ENCODE peak calls at places on chromosomes 6 and 20, in six cellular contexts. One of them, this sample, is unnamed.

GRCh38 chr6:130602151-130602770 is 224.9 kb upstream of the SMLR1 start:
- DNase-seq in MCF 10A: peak; percentile 87
- DNase-seq in activated gamma-delta T cell treated with anti-CD3 and anti-CD28 coated beads, Interleukin-2, amount 50 U/mL, for 16 hours: no peak
- DNase-seq in midbrain: no peak
- DNase-seq in cardiac muscle cell: peak; percentile 76
- DNase-seq in stimulated activated CD4-positive, alpha-beta T cell treated with anti-CD3 and anti-CD28 coated beads, Interleukin-2, amount 100 ng/mL, for 48 hours: no peak
- DNase-seq in this sample: no peak

GRCh38 chr20:63894358-63895201 is at the start of gene DNAJC5:
- DNase-seq in midbrain: peak; percentile 96
- DNase-seq in MCF 10A: peak; percentile 93
- DNase-seq in cardiac muscle cell: peak; percentile 95
- DNase-seq in activated gamma-delta T cell treated with anti-CD3 and anti-CD28 coated beads, Interleukin-2, amount 50 U/mL, for 16 hours: peak; percentile 93
- DNase-seq in stimulated activated CD4-positive, alpha-beta T cell treated with anti-CD3 and anti-CD28 coated beads, Interleukin-2, amount 100 ng/mL, for 48 hours: peak; percentile 94
- DNase-seq in this sample: peak; percentile 89

GRCh38 chr6:43180985-43181384 is 1.0 kb upstream of the CUL9 start:
- DNase-seq in MCF 10A: no peak
- DNase-seq in stimulated activated CD4-positive, alpha-beta T cell treated with anti-CD3 and anti-CD28 coated beads, Interleukin-2, amount 100 ng/mL, for 48 hours: no peak
- DNase-seq in midbrain: no peak
- DNase-seq in cardiac muscle cell: no peak
- DNase-seq in activated gamma-delta T cell treated with anti-CD3 and anti-CD28 coated beads, Interleukin-2, amount 50 U/mL, for 16 hours: no peak
- DNase-seq in this sample: no peak

GRCh38 chr20:3172933-3173581 is at the start of gene LZTS3:
- DNase-seq in cardiac muscle cell: peak; percentile 57
- DNase-seq in MCF 10A: peak; percentile 27
- DNase-seq in activated gamma-delta T cell treated with anti-CD3 and anti-CD28 coated beads, Interleukin-2, amount 50 U/mL, for 16 hours: peak; percentile 74
- DNase-seq in midbrain: peak; percentile 36
- DNase-seq in stimulated activated CD4-positive, alpha-beta T cell treated with anti-CD3 and anti-CD28 coated beads, Interleukin-2, amount 100 ng/mL, for 48 hours: peak; percentile 48
- DNase-seq in this sample: peak; percentile 84

GRCh38 chr6:37177083-37177949 is 7.4 kb downstream of the PIM1 start:
- DNase-seq in cardiac muscle cell: peak; percentile 41
- DNase-seq in stimulated activated CD4-positive, alpha-beta T cell treated with anti-CD3 and anti-CD28 coated beads, Interleukin-2, amount 100 ng/mL, for 48 hours: no peak
- DNase-seq in MCF 10A: no peak
- DNase-seq in activated gamma-delta T cell treated with anti-CD3 and anti-CD28 coated beads, Interleukin-2, amount 50 U/mL, for 16 hours: no peak
- DNase-seq in midbrain: no peak
- DNase-seq in this sample: no peak

GRCh38 chr6:145749632-145750031 is 14.3 kb upstream of the EPM2A start:
- DNase-seq in midbrain: no peak
- DNase-seq in MCF 10A: peak; percentile 65
- DNase-seq in stimulated activated CD4-positive, alpha-beta T cell treated with anti-CD3 and anti-CD28 coated beads, Interleukin-2, amount 100 ng/mL, for 48 hours: no peak
- DNase-seq in activated gamma-delta T cell treated with anti-CD3 and anti-CD28 coated beads, Interleukin-2, amount 50 U/mL, for 16 hours: no peak
- DNase-seq in cardiac muscle cell: peak; percentile 74
- DNase-seq in this sample: no peak

GRCh38 chr6:50602191-50602810 is 111.0 kb upstream of the TFAP2D start:
- DNase-seq in midbrain: peak; percentile 20
- DNase-seq in stimulated activated CD4-positive, alpha-beta T cell treated with anti-CD3 and anti-CD28 coated beads, Interleukin-2, amount 100 ng/mL, for 48 hours: no peak
- DNase-seq in MCF 10A: peak; percentile 50
- DNase-seq in cardiac muscle cell: peak; percentile 30
- DNase-seq in activated gamma-delta T cell treated with anti-CD3 and anti-CD28 coated beads, Interleukin-2, amount 50 U/mL, for 16 hours: no peak
- DNase-seq in this sample: no peak

GRCh38 chr6:13524801-13525508 is 37.6 kb upstream of the GFOD1 start:
- DNase-seq in midbrain: no peak
- DNase-seq in activated gamma-delta T cell treated with anti-CD3 and anti-CD28 coated beads, Interleukin-2, amount 50 U/mL, for 16 hours: no peak
- DNase-seq in MCF 10A: no peak
- DNase-seq in cardiac muscle cell: no peak
- DNase-seq in stimulated activated CD4-positive, alpha-beta T cell treated with anti-CD3 and anti-CD28 coated beads, Interleukin-2, amount 100 ng/mL, for 48 hours: no peak
- DNase-seq in this sample: no peak

GRCh38 chr20:1002682-1003561 is 811 bp upstream of the RSPO4 start:
- DNase-seq in stimulated activated CD4-positive, alpha-beta T cell treated with anti-CD3 and anti-CD28 coated beads, Interleukin-2, amount 100 ng/mL, for 48 hours: no peak
- DNase-seq in MCF 10A: no peak
- DNase-seq in activated gamma-delta T cell treated with anti-CD3 and anti-CD28 coated beads, Interleukin-2, amount 50 U/mL, for 16 hours: no peak
- DNase-seq in cardiac muscle cell: no peak
- DNase-seq in midbrain: no peak
- DNase-seq in this sample: peak; percentile 34

GRCh38 chr20:47710665-47711045 is 74.6 kb downstream of the SULF2 start:
- DNase-seq in cardiac muscle cell: no peak
- DNase-seq in activated gamma-delta T cell treated with anti-CD3 and anti-CD28 coated beads, Interleukin-2, amount 50 U/mL, for 16 hours: no peak
- DNase-seq in stimulated activated CD4-positive, alpha-beta T cell treated with anti-CD3 and anti-CD28 coated beads, Interleukin-2, amount 100 ng/mL, for 48 hours: no peak
- DNase-seq in MCF 10A: no peak
- DNase-seq in midbrain: no peak
- DNase-seq in this sample: no peak

GRCh38 chr20:24580006-24580405 is 110.6 kb downstream of the SYNDIG1 start:
- DNase-seq in cardiac muscle cell: no peak
- DNase-seq in MCF 10A: no peak
- DNase-seq in stimulated activated CD4-positive, alpha-beta T cell treated with anti-CD3 and anti-CD28 coated beads, Interleukin-2, amount 100 ng/mL, for 48 hours: no peak
- DNase-seq in activated gamma-delta T cell treated with anti-CD3 and anti-CD28 coated beads, Interleukin-2, amount 50 U/mL, for 16 hours: no peak
- DNase-seq in midbrain: no peak
- DNase-seq in this sample: no peak

GRCh38 chr6:131281471-131282270 is 146.4 kb downstream of the AKAP7 start:
- DNase-seq in MCF 10A: no peak
- DNase-seq in midbrain: peak; percentile 66
- DNase-seq in cardiac muscle cell: peak; percentile 44
- DNase-seq in activated gamma-delta T cell treated with anti-CD3 and anti-CD28 coated beads, Interleukin-2, amount 50 U/mL, for 16 hours: peak; percentile 24
- DNase-seq in stimulated activated CD4-positive, alpha-beta T cell treated with anti-CD3 and anti-CD28 coated beads, Interleukin-2, amount 100 ng/mL, for 48 hours: peak; percentile 19
- DNase-seq in this sample: no peak

GRCh38 chr6:31702819-31703716 is at the start of gene ABHD16A:
- DNase-seq in cardiac muscle cell: peak; percentile 99
- DNase-seq in stimulated activated CD4-positive, alpha-beta T cell treated with anti-CD3 and anti-CD28 coated beads, Interleukin-2, amount 100 ng/mL, for 48 hours: peak; percentile 96
- DNase-seq in MCF 10A: peak; percentile 98
- DNase-seq in midbrain: peak; percentile 98
- DNase-seq in activated gamma-delta T cell treated with anti-CD3 and anti-CD28 coated beads, Interleukin-2, amount 50 U/mL, for 16 hours: peak; percentile 95
- DNase-seq in this sample: peak; percentile 93

GRCh38 chr20:57811373-57812020 is 101.7 kb upstream of the PMEPA1 start:
- DNase-seq in stimulated activated CD4-positive, alpha-beta T cell treated with anti-CD3 and anti-CD28 coated beads, Interleukin-2, amount 100 ng/mL, for 48 hours: no peak
- DNase-seq in activated gamma-delta T cell treated with anti-CD3 and anti-CD28 coated beads, Interleukin-2, amount 50 U/mL, for 16 hours: no peak
- DNase-seq in cardiac muscle cell: no peak
- DNase-seq in midbrain: peak; percentile 2
- DNase-seq in MCF 10A: no peak
- DNase-seq in this sample: no peak

GRCh38 chr20:14915356-14915755 is 577.9 kb upstream of the FLRT3 start:
- DNase-seq in cardiac muscle cell: peak; percentile 3
- DNase-seq in midbrain: no peak
- DNase-seq in MCF 10A: no peak
- DNase-seq in activated gamma-delta T cell treated with anti-CD3 and anti-CD28 coated beads, Interleukin-2, amount 50 U/mL, for 16 hours: no peak
- DNase-seq in stimulated activated CD4-positive, alpha-beta T cell treated with anti-CD3 and anti-CD28 coated beads, Interleukin-2, amount 100 ng/mL, for 48 hours: no peak
- DNase-seq in this sample: no peak

GRCh38 chr6:25179051-25179778 is 100.0 kb upstream of the CARMIL1 start:
- DNase-seq in activated gamma-delta T cell treated with anti-CD3 and anti-CD28 coated beads, Interleukin-2, amount 50 U/mL, for 16 hours: no peak
- DNase-seq in midbrain: no peak
- DNase-seq in cardiac muscle cell: peak; percentile 88
- DNase-seq in stimulated activated CD4-positive, alpha-beta T cell treated with anti-CD3 and anti-CD28 coated beads, Interleukin-2, amount 100 ng/mL, for 48 hours: no peak
- DNase-seq in MCF 10A: no peak
- DNase-seq in this sample: no peak

GRCh38 chr6:108798672-108799355 is 49.4 kb upstream of the ARMC2 start:
- DNase-seq in activated gamma-delta T cell treated with anti-CD3 and anti-CD28 coated beads, Interleukin-2, amount 50 U/mL, for 16 hours: peak; percentile 27
- DNase-seq in cardiac muscle cell: peak; percentile 57
- DNase-seq in midbrain: peak; percentile 22
- DNase-seq in stimulated activated CD4-positive, alpha-beta T cell treated with anti-CD3 and anti-CD28 coated beads, Interleukin-2, amount 100 ng/mL, for 48 hours: peak; percentile 21
- DNase-seq in MCF 10A: no peak
- DNase-seq in this sample: no peak

GRCh38 chr6:142796571-142796970 is 148.4 kb downstream of the HIVEP2 start:
- DNase-seq in cardiac muscle cell: peak; percentile 61
- DNase-seq in stimulated activated CD4-positive, alpha-beta T cell treated with anti-CD3 and anti-CD28 coated beads, Interleukin-2, amount 100 ng/mL, for 48 hours: no peak
- DNase-seq in midbrain: no peak
- DNase-seq in MCF 10A: peak; percentile 66
- DNase-seq in activated gamma-delta T cell treated with anti-CD3 and anti-CD28 coated beads, Interleukin-2, amount 50 U/mL, for 16 hours: no peak
- DNase-seq in this sample: peak; percentile 34

GRCh38 chr6:28000351-28001045 is 43.5 kb downstream of the OR2B6 start:
- DNase-seq in MCF 10A: no peak
- DNase-seq in cardiac muscle cell: no peak
- DNase-seq in midbrain: no peak
- DNase-seq in stimulated activated CD4-positive, alpha-beta T cell treated with anti-CD3 and anti-CD28 coated beads, Interleukin-2, amount 100 ng/mL, for 48 hours: no peak
- DNase-seq in activated gamma-delta T cell treated with anti-CD3 and anti-CD28 coated beads, Interleukin-2, amount 50 U/mL, for 16 hours: no peak
- DNase-seq in this sample: peak; percentile 12

GRCh38 chr20:53926428-53927028 is 143.9 kb downstream of the BCAS1 start:
- DNase-seq in midbrain: no peak
- DNase-seq in MCF 10A: peak; percentile 97
- DNase-seq in stimulated activated CD4-positive, alpha-beta T cell treated with anti-CD3 and anti-CD28 coated beads, Interleukin-2, amount 100 ng/mL, for 48 hours: no peak
- DNase-seq in activated gamma-delta T cell treated with anti-CD3 and anti-CD28 coated beads, Interleukin-2, amount 50 U/mL, for 16 hours: no peak
- DNase-seq in cardiac muscle cell: peak; percentile 94
- DNase-seq in this sample: no peak

GRCh38 chr6:56875961-56876360 is 78.9 kb upstream of the BEND6 start:
- DNase-seq in activated gamma-delta T cell treated with anti-CD3 and anti-CD28 coated beads, Interleukin-2, amount 50 U/mL, for 16 hours: no peak
- DNase-seq in stimulated activated CD4-positive, alpha-beta T cell treated with anti-CD3 and anti-CD28 coated beads, Interleukin-2, amount 100 ng/mL, for 48 hours: no peak
- DNase-seq in cardiac muscle cell: no peak
- DNase-seq in MCF 10A: no peak
- DNase-seq in midbrain: no peak
- DNase-seq in this sample: no peak

GRCh38 chr6:140597181-140597580 is 1222.7 kb upstream of the CITED2 start:
- DNase-seq in stimulated activated CD4-positive, alpha-beta T cell treated with anti-CD3 and anti-CD28 coated beads, Interleukin-2, amount 100 ng/mL, for 48 hours: no peak
- DNase-seq in activated gamma-delta T cell treated with anti-CD3 and anti-CD28 coated beads, Interleukin-2, amount 50 U/mL, for 16 hours: no peak
- DNase-seq in MCF 10A: no peak
- DNase-seq in cardiac muscle cell: no peak
- DNase-seq in midbrain: no peak
- DNase-seq in this sample: no peak

GRCh38 chr6:71466362-71466761 is 177.8 kb downstream of the OGFRL1 start:
- DNase-seq in midbrain: no peak
- DNase-seq in MCF 10A: peak; percentile 43
- DNase-seq in stimulated activated CD4-positive, alpha-beta T cell treated with anti-CD3 and anti-CD28 coated beads, Interleukin-2, amount 100 ng/mL, for 48 hours: no peak
- DNase-seq in cardiac muscle cell: peak; percentile 43
- DNase-seq in activated gamma-delta T cell treated with anti-CD3 and anti-CD28 coated beads, Interleukin-2, amount 50 U/mL, for 16 hours: no peak
- DNase-seq in this sample: no peak

GRCh38 chr6:129046526-129046925 is 163.6 kb downstream of the LAMA2 start:
- DNase-seq in MCF 10A: peak; percentile 9
- DNase-seq in activated gamma-delta T cell treated with anti-CD3 and anti-CD28 coated beads, Interleukin-2, amount 50 U/mL, for 16 hours: no peak
- DNase-seq in cardiac muscle cell: no peak
- DNase-seq in stimulated activated CD4-positive, alpha-beta T cell treated with anti-CD3 and anti-CD28 coated beads, Interleukin-2, amount 100 ng/mL, for 48 hours: no peak
- DNase-seq in midbrain: no peak
- DNase-seq in this sample: no peak

GRCh38 chr6:12602951-12603710 is 113.4 kb upstream of the PHACTR1 start:
- DNase-seq in cardiac muscle cell: peak; percentile 92
- DNase-seq in midbrain: peak; percentile 21
- DNase-seq in stimulated activated CD4-positive, alpha-beta T cell treated with anti-CD3 and anti-CD28 coated beads, Interleukin-2, amount 100 ng/mL, for 48 hours: no peak
- DNase-seq in activated gamma-delta T cell treated with anti-CD3 and anti-CD28 coated beads, Interleukin-2, amount 50 U/mL, for 16 hours: no peak
- DNase-seq in MCF 10A: peak; percentile 55
- DNase-seq in this sample: peak; percentile 16

GRCh38 chr6:138955262-138955661 is 32.8 kb downstream of the REPS1 start:
- DNase-seq in MCF 10A: no peak
- DNase-seq in cardiac muscle cell: no peak
- DNase-seq in activated gamma-delta T cell treated with anti-CD3 and anti-CD28 coated beads, Interleukin-2, amount 50 U/mL, for 16 hours: no peak
- DNase-seq in midbrain: no peak
- DNase-seq in stimulated activated CD4-positive, alpha-beta T cell treated with anti-CD3 and anti-CD28 coated beads, Interleukin-2, amount 100 ng/mL, for 48 hours: no peak
- DNase-seq in this sample: no peak

This sample was measured in NCI-H2227 treated with DMSO at 0.1 percent for 48 hours.